ENCODE peak calls at places on chromosomes 6 and 20, in four cellular contexts. F is cardiac muscle cell, P is tibial artery, J is lower lobe of right lung. H is an unnamed sample. For H3K4me1, the result is how much of the 10 kb centered on the place peaks cover.

GRCh38 chr6:51934098-51934497 is 153.3 kb downstream of the PKHD1 start:
- DNase-seq in F (no peak), P (no peak), J (no peak), H (no peak)

GRCh38 chr20:51497542-51498467 is 44.7 kb downstream of the NFATC2 start:
- DNase-seq in F (no peak), P (no peak), J (peak), H (no peak)

GRCh38 chr20:32153771-32154170 is 44.3 kb downstream of the TM9SF4 start:
- DNase-seq in F (no peak), P (peak), J (no peak), H (peak)

GRCh38 chr20:8221887-8222419 is 89.9 kb downstream of the PLCB1 start:
- DNase-seq in F (no peak), P (no peak), J (no peak), H (no peak)

GRCh38 chr6:87342829-87343228 is 1.8 kb upstream of the C6orf163 start:
- DNase-seq in F (no peak), P (no peak), J (no peak), H (no peak)

GRCh38 chr20:2006452-2007381 is 12.9 kb upstream of the PDYN start:
- DNase-seq in F (peak), P (no peak), J (no peak), H (no peak)

GRCh38 chr6:114712129-114712662 is 369.4 kb upstream of the HS3ST5 start:
- DNase-seq in F (no peak), P (no peak), J (no peak), H (no peak)

GRCh38 chr6:25014806-25015560 is 79.2 kb upstream of the RIPOR2 start:
- DNase-seq in F (no peak), P (no peak), J (no peak), H (no peak)

GRCh38 chr6:84638286-84638685 is 126.1 kb downstream of the TBX18 start:
- DNase-seq in F (no peak), P (no peak), J (no peak), H (no peak)

GRCh38 chr6:37061157-37061804 is 55.8 kb downstream of the FGD2 start:
- DNase-seq in F (no peak), P (no peak), J (no peak), H (peak)

GRCh38 chr6:157741889-157742615 is 81.0 kb upstream of the SNX9 start:
- DNase-seq in F (no peak), P (no peak), J (no peak), H (no peak)

GRCh38 chr20:49484180-49485140 is 2.0 kb upstream of the KCNB1 start:
- DNase-seq in F (peak), P (peak), J (peak), H (peak)

GRCh38 chr6:37731888-37732287 is 34.2 kb upstream of the MDGA1 start:
- DNase-seq in F (no peak), P (no peak), J (peak), H (no peak)

GRCh38 chr6:88983532-88983931 is 20.1 kb upstream of the RNGTT start:
- DNase-seq in F (peak), P (no peak), J (no peak), H (peak)

GRCh38 chr6:134921980-134922313 is 28.0 kb downstream of the ALDH8A1 start:
- DNase-seq in F (no peak), P (no peak), J (no peak), H (no peak)

GRCh38 chr20:23289724-23290395 is 60.7 kb upstream of the NXT1 start:
- DNase-seq in F (no peak), P (peak), J (no peak), H (no peak)

GRCh38 chr6:111874030-111874425 is 776 bp upstream of the FYN start:
- DNase-seq in F (no peak), P (no peak), J (no peak), H (no peak)

GRCh38 chr6:43708857-43709653 is 21.5 kb upstream of the MRPS18A start:
- DNase-seq in F (no peak), P (no peak), J (no peak), H (no peak)
- H3K4me1 ChIP-seq in F (under half), P (under half), J (under half), H (under half)

GRCh38 chr6:27810768-27811298 is 101.4 kb downstream of the OR2B2 start:
- DNase-seq in F (no peak), P (no peak), J (no peak), H (no peak)

GRCh38 chr6:27811383-27811782 is 100.8 kb downstream of the OR2B2 start:
- DNase-seq in F (no peak), P (no peak), J (no peak), H (no peak)

GRCh38 chr6:27809067-27809938 is 102.9 kb downstream of the OR2B2 start:
- DNase-seq in F (no peak), P (no peak), J (no peak), H (no peak)

GRCh38 chr6:27812078-27812804 is 100.0 kb downstream of the OR2B2 start:
- DNase-seq in F (no peak), P (no peak), J (no peak), H (no peak)

DNA sequence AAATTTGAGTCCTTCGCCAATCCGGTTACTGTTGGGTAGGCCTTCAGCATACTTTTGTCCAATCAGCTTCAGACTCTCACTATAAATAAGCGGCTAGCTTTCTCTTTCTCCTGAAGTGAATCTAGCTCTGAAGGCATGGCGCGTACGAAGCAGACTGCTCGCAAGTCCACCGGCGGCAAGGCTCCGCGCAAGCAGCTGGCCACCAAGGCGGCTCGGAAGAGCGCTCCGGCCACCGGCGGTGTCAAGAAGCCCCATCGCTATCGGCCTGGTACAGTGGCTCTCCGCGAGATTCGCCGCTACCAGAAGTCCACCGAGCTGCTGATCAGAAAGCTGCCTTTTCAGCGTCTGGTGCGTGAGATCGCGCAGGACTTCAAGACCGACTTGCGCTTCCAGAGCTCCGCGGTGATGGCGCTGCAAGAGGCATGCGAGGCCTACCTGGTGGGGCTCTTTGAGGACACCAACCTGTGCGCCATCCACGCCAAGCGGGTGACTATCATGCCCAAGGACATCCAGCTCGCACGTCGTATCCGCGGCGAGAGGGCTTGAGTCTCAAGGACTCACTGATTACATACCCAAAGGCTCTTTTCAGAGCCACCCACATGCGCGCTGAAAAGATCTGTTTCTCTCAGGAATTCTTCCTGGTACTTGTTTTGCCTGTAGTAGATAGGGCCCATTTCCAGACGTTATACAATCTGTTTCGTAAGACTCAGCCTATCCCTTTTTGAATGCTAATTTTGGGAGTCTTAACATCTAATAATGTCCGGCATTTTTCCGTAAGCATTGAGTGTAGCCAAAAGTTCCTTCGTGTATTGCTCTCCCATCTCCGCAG is 102.0 kb downstream of the OR2B2 start:
- DNase-seq in F (peak), P (peak), J (peak), H (peak)
- TF ChIP-seq CTCF in F (peak), P (no peak), J (no peak), H (no peak)

DNA sequence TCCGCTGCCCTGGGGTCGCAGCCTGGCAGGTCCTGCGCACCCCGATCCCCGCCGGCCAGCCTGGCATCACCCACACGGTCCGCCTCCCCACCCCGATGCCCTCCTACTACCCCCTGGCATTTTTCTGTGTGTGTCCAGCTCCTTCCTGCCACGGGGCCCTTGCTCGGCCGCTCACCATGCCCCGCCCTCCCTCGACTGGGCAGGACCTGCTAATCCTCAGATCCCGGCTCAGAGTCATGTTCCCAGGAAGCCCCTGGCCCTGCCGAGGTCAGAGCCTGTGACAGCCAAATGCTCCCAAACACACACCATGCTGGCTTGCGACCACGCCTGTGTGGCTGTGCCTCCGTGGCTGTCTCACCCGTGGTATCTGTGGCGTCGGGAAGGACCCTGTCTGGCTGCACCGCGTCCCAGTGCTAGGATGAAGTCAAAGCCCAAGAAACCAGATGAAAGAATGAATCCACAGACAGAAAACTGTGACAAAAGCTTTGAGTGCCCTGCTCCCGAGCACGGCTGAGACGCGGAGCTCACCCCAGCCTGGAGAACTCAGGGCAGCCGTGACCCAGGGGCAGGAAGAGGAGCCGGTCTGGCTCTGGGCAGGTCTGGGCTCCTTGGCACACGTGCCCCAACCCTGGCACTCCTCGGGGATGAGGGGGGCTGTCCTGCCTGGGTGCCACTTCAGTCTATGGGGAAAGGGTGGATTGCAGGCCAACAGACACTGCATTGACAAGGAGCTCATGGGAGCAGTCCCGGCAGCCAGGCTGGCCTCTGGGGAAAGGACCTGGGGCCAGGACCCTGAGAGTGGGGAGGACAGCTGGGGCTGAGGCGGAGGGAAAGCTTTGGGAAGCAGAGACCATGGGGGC is 20.8 kb upstream of the SLCO4A1 start:
- DNase-seq in F (no peak), P (no peak), J (no peak), H (no peak)
- H3K4me1 ChIP-seq in F (under half), P (under half), J (half or more), H (under half)

GRCh38 chr20:47950557-47951283 is 165.4 kb upstream of the SULF2 start:
- DNase-seq in F (no peak), P (no peak), J (no peak), H (no peak)

GRCh38 chr20:47952165-47952564 is 166.9 kb upstream of the SULF2 start:
- DNase-seq in F (no peak), P (no peak), J (no peak), H (no peak)

GRCh38 chr20:47951521-47951951 is 166.3 kb upstream of the SULF2 start:
- DNase-seq in F (no peak), P (no peak), J (no peak), H (no peak)

GRCh38 chr20:47949230-47949629 is 163.9 kb upstream of the SULF2 start:
- DNase-seq in F (no peak), P (no peak), J (no peak), H (no peak)

GRCh38 chr20:47950103-47950502 is 164.8 kb upstream of the SULF2 start:
- DNase-seq in F (peak), P (no peak), J (no peak), H (no peak)
- TF ChIP-seq CTCF in F (peak), P (no peak), J (no peak), H (no peak)

GRCh38 chr6:43764767-43765166 is 5.2 kb upstream of the VEGFA start:
- DNase-seq in F (no peak), P (peak), J (peak), H (no peak)
- H3K4me1 ChIP-seq in F (under half), P (under half), J (under half), H (under half)

GRCh38 chr6:169950558-169950957 is 199.1 kb downstream of the ERMARD start:
- DNase-seq in F (no peak), P (no peak), J (no peak), H (no peak)
- TF ChIP-seq CTCF in F (peak), P (no peak), J (peak), H (peak)

DNA sequence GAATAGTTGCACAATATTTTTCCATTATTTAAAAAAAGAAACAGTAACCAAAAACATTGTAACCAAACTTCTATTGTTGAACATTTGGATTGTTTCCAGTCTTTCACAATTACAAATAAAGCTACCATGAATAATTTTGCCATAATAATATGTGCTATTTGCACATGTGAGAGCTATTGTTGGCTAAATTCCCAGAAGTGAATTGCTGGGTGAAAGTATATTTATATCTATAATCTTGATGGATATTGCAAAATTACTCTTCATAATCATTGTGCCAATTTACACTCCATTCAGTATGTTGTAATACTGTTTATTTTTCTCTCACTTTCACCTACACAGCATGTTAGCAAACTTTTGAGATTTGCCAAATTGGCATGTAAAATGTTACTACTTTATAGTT is 36.6 kb upstream of the SLC22A16 start:
- DNase-seq in F (no peak), P (no peak), J (no peak), H (no peak)
- H3K4me1 ChIP-seq in F (under half), P (under half), J (under half), H (under half)

GRCh38 chr6:90024633-90025032 is 130.4 kb downstream of the GJA10 start:
- DNase-seq in F (no peak), P (no peak), J (no peak), H (no peak)
- TF ChIP-seq CTCF in F (no peak), P (no peak), J (no peak), H (no peak)